ENCODE peak calls at places on chromosomes 7 and 10, in ten cellular contexts. One of them, this sample, is unnamed.

GRCh38 chr10:48231178-48231577 is 43.3 kb downstream of the FRMPD2 start:
- DNase-seq in pancreas: no peak
- DNase-seq in mammary epithelial cell: peak; percentile 25
- DNase-seq in neural progenitor cell: no peak
- DNase-seq in small intestine: no peak
- DNase-seq in K562: no peak
- DNase-seq in ascending aorta: no peak
- DNase-seq in fibroblast of lung: no peak
- DNase-seq in body of pancreas: no peak
- DNase-seq in CD4-positive, CD25-positive, alpha-beta regulatory T cell: no peak
- DNase-seq in this sample: no peak

GRCh38 chr10:30359373-30360206 is 10.5 kb upstream of the MTPAP start:
- DNase-seq in pancreas: no peak
- DNase-seq in mammary epithelial cell: peak; percentile 68
- DNase-seq in neural progenitor cell: peak; percentile 79
- DNase-seq in small intestine: peak; percentile 80
- DNase-seq in K562: peak; percentile 65
- DNase-seq in ascending aorta: peak; percentile 71
- DNase-seq in fibroblast of lung: peak; percentile 31
- DNase-seq in body of pancreas: peak; percentile 80
- DNase-seq in CD4-positive, CD25-positive, alpha-beta regulatory T cell: peak; percentile 18
- DNase-seq in this sample: peak; percentile 35

GRCh38 chr7:133070562-133070961 is 11.3 kb downstream of the CHCHD3 start:
- DNase-seq in pancreas: no peak
- DNase-seq in mammary epithelial cell: peak; percentile 4
- DNase-seq in neural progenitor cell: peak; percentile 11
- DNase-seq in small intestine: no peak
- DNase-seq in K562: no peak
- DNase-seq in ascending aorta: no peak
- DNase-seq in fibroblast of lung: peak; percentile 13
- DNase-seq in body of pancreas: no peak
- DNase-seq in CD4-positive, CD25-positive, alpha-beta regulatory T cell: no peak
- DNase-seq in this sample: no peak

GRCh38 chr7:123876557-123877256 is 31.7 kb downstream of the HYAL4 start:
- DNase-seq in pancreas: no peak
- DNase-seq in mammary epithelial cell: no peak
- DNase-seq in neural progenitor cell: no peak
- DNase-seq in small intestine: no peak
- DNase-seq in K562: no peak
- DNase-seq in ascending aorta: no peak
- DNase-seq in fibroblast of lung: no peak
- DNase-seq in body of pancreas: no peak
- DNase-seq in CD4-positive, CD25-positive, alpha-beta regulatory T cell: no peak
- DNase-seq in this sample: no peak

GRCh38 chr7:148050492-148051158 is 539.9 kb upstream of the C7orf33 start:
- DNase-seq in pancreas: no peak
- DNase-seq in mammary epithelial cell: no peak
- DNase-seq in neural progenitor cell: no peak
- DNase-seq in small intestine: no peak
- DNase-seq in K562: no peak
- DNase-seq in ascending aorta: no peak
- DNase-seq in fibroblast of lung: no peak
- DNase-seq in body of pancreas: no peak
- DNase-seq in CD4-positive, CD25-positive, alpha-beta regulatory T cell: no peak
- DNase-seq in this sample: no peak

GRCh38 chr10:115944538-115944937 is 328.5 kb downstream of the GFRA1 start:
- DNase-seq in pancreas: no peak
- DNase-seq in mammary epithelial cell: no peak
- DNase-seq in neural progenitor cell: no peak
- DNase-seq in small intestine: no peak
- DNase-seq in K562: no peak
- DNase-seq in ascending aorta: no peak
- DNase-seq in fibroblast of lung: no peak
- DNase-seq in body of pancreas: no peak
- DNase-seq in CD4-positive, CD25-positive, alpha-beta regulatory T cell: no peak
- DNase-seq in this sample: no peak

GRCh38 chr10:125333769-125334168 is 173.4 kb upstream of the CTBP2 start:
- DNase-seq in pancreas: no peak
- DNase-seq in mammary epithelial cell: no peak
- DNase-seq in neural progenitor cell: no peak
- DNase-seq in small intestine: no peak
- DNase-seq in K562: no peak
- DNase-seq in ascending aorta: no peak
- DNase-seq in fibroblast of lung: no peak
- DNase-seq in body of pancreas: no peak
- DNase-seq in CD4-positive, CD25-positive, alpha-beta regulatory T cell: no peak
- DNase-seq in this sample: no peak

GRCh38 chr10:21145751-21146445 is 248.8 kb upstream of the NEBL start:
- DNase-seq in pancreas: no peak
- DNase-seq in mammary epithelial cell: no peak
- DNase-seq in neural progenitor cell: peak; percentile 91
- DNase-seq in small intestine: no peak
- DNase-seq in K562: no peak
- DNase-seq in ascending aorta: no peak
- DNase-seq in fibroblast of lung: no peak
- DNase-seq in body of pancreas: no peak
- DNase-seq in CD4-positive, CD25-positive, alpha-beta regulatory T cell: no peak
- DNase-seq in this sample: no peak

GRCh38 chr7:133053321-133053891 is 28.5 kb downstream of the CHCHD3 start:
- DNase-seq in pancreas: no peak
- DNase-seq in mammary epithelial cell: peak; percentile 94
- DNase-seq in neural progenitor cell: no peak
- DNase-seq in small intestine: no peak
- DNase-seq in K562: no peak
- DNase-seq in ascending aorta: peak; percentile 83
- DNase-seq in fibroblast of lung: peak; percentile 99
- DNase-seq in body of pancreas: no peak
- DNase-seq in CD4-positive, CD25-positive, alpha-beta regulatory T cell: no peak
- DNase-seq in this sample: peak; percentile 65

GRCh38 chr10:132237871-132238270 is 51.1 kb downstream of the DPYSL4 start:
- DNase-seq in pancreas: peak; percentile 43
- DNase-seq in mammary epithelial cell: no peak
- DNase-seq in neural progenitor cell: peak; percentile 77
- DNase-seq in small intestine: no peak
- DNase-seq in K562: no peak
- DNase-seq in ascending aorta: no peak
- DNase-seq in fibroblast of lung: no peak
- DNase-seq in body of pancreas: no peak
- DNase-seq in CD4-positive, CD25-positive, alpha-beta regulatory T cell: no peak
- DNase-seq in this sample: no peak

GRCh38 chr10:60375293-60376004 is 14.2 kb downstream of the ANK3 start:
- DNase-seq in pancreas: no peak
- DNase-seq in mammary epithelial cell: no peak
- DNase-seq in neural progenitor cell: no peak
- DNase-seq in small intestine: no peak
- DNase-seq in K562: no peak
- DNase-seq in ascending aorta: no peak
- DNase-seq in fibroblast of lung: no peak
- DNase-seq in body of pancreas: no peak
- DNase-seq in CD4-positive, CD25-positive, alpha-beta regulatory T cell: no peak
- DNase-seq in this sample: no peak

GRCh38 chr10:96374639-96374984 is 15.8 kb upstream of the OPALIN start:
- DNase-seq in pancreas: no peak
- DNase-seq in mammary epithelial cell: no peak
- DNase-seq in neural progenitor cell: peak; percentile 59
- DNase-seq in small intestine: no peak
- DNase-seq in K562: peak; percentile 16
- DNase-seq in ascending aorta: no peak
- DNase-seq in fibroblast of lung: no peak
- DNase-seq in body of pancreas: no peak
- DNase-seq in CD4-positive, CD25-positive, alpha-beta regulatory T cell: no peak
- DNase-seq in this sample: no peak
- H3K4me3 ChIP-seq in pancreas: peak overlapping the region; percentile 37
- H3K4me3 ChIP-seq in mammary epithelial cell: no peak overlapping the region
- H3K4me3 ChIP-seq in neural progenitor cell: peak overlapping the region; percentile 49
- H3K4me3 ChIP-seq in small intestine: no peak overlapping the region
- H3K4me3 ChIP-seq in K562: peak overlapping the region; percentile 16
- H3K4me3 ChIP-seq in ascending aorta: peak overlapping the region; percentile 45
- H3K4me3 ChIP-seq in fibroblast of lung: no peak overlapping the region
- H3K4me3 ChIP-seq in body of pancreas: no peak overlapping the region
- H3K4me3 ChIP-seq in CD4-positive, CD25-positive, alpha-beta regulatory T cell: no peak overlapping the region
- H3K4me3 ChIP-seq in this sample: peak overlapping the region; percentile 50

GRCh38 chr10:42755591-42756093 is 27.0 kb upstream of the BMS1 start:
- DNase-seq in pancreas: no peak
- DNase-seq in mammary epithelial cell: no peak
- DNase-seq in neural progenitor cell: no peak
- DNase-seq in small intestine: no peak
- DNase-seq in K562: peak; percentile 27
- DNase-seq in ascending aorta: no peak
- DNase-seq in fibroblast of lung: no peak
- DNase-seq in body of pancreas: no peak
- DNase-seq in CD4-positive, CD25-positive, alpha-beta regulatory T cell: no peak
- DNase-seq in this sample: no peak

GRCh38 chr10:42755028-42755451 is 27.6 kb upstream of the BMS1 start:
- DNase-seq in pancreas: peak; percentile 83
- DNase-seq in mammary epithelial cell: no peak
- DNase-seq in neural progenitor cell: peak; percentile 42
- DNase-seq in small intestine: no peak
- DNase-seq in K562: no peak
- DNase-seq in ascending aorta: no peak
- DNase-seq in fibroblast of lung: no peak
- DNase-seq in body of pancreas: no peak
- DNase-seq in CD4-positive, CD25-positive, alpha-beta regulatory T cell: peak; percentile 0
- DNase-seq in this sample: no peak

GRCh38 chr10:42753507-42754154 is 29.0 kb upstream of the BMS1 start:
- DNase-seq in pancreas: peak; percentile 74
- DNase-seq in mammary epithelial cell: peak; percentile 14
- DNase-seq in neural progenitor cell: peak; percentile 38
- DNase-seq in small intestine: no peak
- DNase-seq in K562: peak; percentile 30
- DNase-seq in ascending aorta: no peak
- DNase-seq in fibroblast of lung: no peak
- DNase-seq in body of pancreas: no peak
- DNase-seq in CD4-positive, CD25-positive, alpha-beta regulatory T cell: no peak
- DNase-seq in this sample: no peak

GRCh38 chr10:42754155-42755027 is 28.2 kb upstream of the BMS1 start:
- DNase-seq in pancreas: peak; percentile 83
- DNase-seq in mammary epithelial cell: no peak
- DNase-seq in neural progenitor cell: peak; percentile 59
- DNase-seq in small intestine: no peak
- DNase-seq in K562: peak; percentile 43
- DNase-seq in ascending aorta: no peak
- DNase-seq in fibroblast of lung: peak; percentile 10
- DNase-seq in body of pancreas: peak; percentile 43
- DNase-seq in CD4-positive, CD25-positive, alpha-beta regulatory T cell: peak; percentile 22
- DNase-seq in this sample: no peak

DNA sequence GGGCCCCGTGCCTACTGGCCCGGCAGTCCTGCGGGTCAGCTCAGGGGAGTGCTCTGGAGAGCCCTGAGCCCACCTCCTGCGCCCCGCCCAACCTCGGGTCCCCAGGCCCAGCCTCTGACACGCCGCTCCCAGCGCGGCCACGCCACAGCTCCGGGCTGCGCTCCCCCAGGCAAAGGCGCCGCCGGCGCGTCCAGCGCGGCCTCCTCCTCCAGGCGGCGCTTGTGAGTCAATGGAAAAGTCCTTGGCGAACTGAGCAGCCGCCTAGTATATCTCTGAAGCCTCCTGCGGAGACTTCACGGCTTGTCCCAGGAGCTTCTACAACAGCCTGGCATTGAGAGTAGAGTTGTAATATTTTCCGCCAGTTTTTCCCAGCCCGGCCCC is 29.5 kb upstream of the BMS1 start:
- DNase-seq in pancreas: peak; percentile 91
- DNase-seq in mammary epithelial cell: peak; percentile 64
- DNase-seq in neural progenitor cell: peak; percentile 86
- DNase-seq in small intestine: peak; percentile 74
- DNase-seq in K562: peak; percentile 50
- DNase-seq in ascending aorta: peak; percentile 85
- DNase-seq in fibroblast of lung: peak; percentile 46
- DNase-seq in body of pancreas: peak; percentile 88
- DNase-seq in CD4-positive, CD25-positive, alpha-beta regulatory T cell: peak; percentile 52
- DNase-seq in this sample: peak; percentile 84
- H3K27me3 ChIP-seq in pancreas: no peaks in the 10 kb centered on the region
- H3K27me3 ChIP-seq in mammary epithelial cell: peaks cover 18% of the 10 kb centered on the region
- H3K27me3 ChIP-seq in neural progenitor cell: peaks cover 78% of the 10 kb centered on the region
- H3K27me3 ChIP-seq in small intestine: no peaks in the 10 kb centered on the region
- H3K27me3 ChIP-seq in K562: peaks cover 26% of the 10 kb centered on the region
- H3K27me3 ChIP-seq in ascending aorta: no peaks in the 10 kb centered on the region
- H3K27me3 ChIP-seq in fibroblast of lung: peaks cover 20% of the 10 kb centered on the region
- H3K27me3 ChIP-seq in body of pancreas: no peaks in the 10 kb centered on the region
- H3K27me3 ChIP-seq in CD4-positive, CD25-positive, alpha-beta regulatory T cell: peaks cover 19% of the 10 kb centered on the region
- H3K27me3 ChIP-seq in this sample: peaks cover 58% of the 10 kb centered on the region

GRCh38 chr10:130141460-130141859 is 5.3 kb downstream of the GLRX3 start:
- DNase-seq in pancreas: no peak
- DNase-seq in mammary epithelial cell: no peak
- DNase-seq in neural progenitor cell: no peak
- DNase-seq in small intestine: no peak
- DNase-seq in K562: no peak
- DNase-seq in ascending aorta: no peak
- DNase-seq in fibroblast of lung: peak; percentile 54
- DNase-seq in body of pancreas: no peak
- DNase-seq in CD4-positive, CD25-positive, alpha-beta regulatory T cell: no peak
- DNase-seq in this sample: no peak

GRCh38 chr10:130141878-130142277 is 5.7 kb downstream of the GLRX3 start:
- DNase-seq in pancreas: no peak
- DNase-seq in mammary epithelial cell: no peak
- DNase-seq in neural progenitor cell: no peak
- DNase-seq in small intestine: no peak
- DNase-seq in K562: no peak
- DNase-seq in ascending aorta: no peak
- DNase-seq in fibroblast of lung: no peak
- DNase-seq in body of pancreas: no peak
- DNase-seq in CD4-positive, CD25-positive, alpha-beta regulatory T cell: no peak
- DNase-seq in this sample: no peak

GRCh38 chr10:130141038-130141437 is 4.8 kb downstream of the GLRX3 start:
- DNase-seq in pancreas: no peak
- DNase-seq in mammary epithelial cell: no peak
- DNase-seq in neural progenitor cell: no peak
- DNase-seq in small intestine: no peak
- DNase-seq in K562: no peak
- DNase-seq in ascending aorta: no peak
- DNase-seq in fibroblast of lung: no peak
- DNase-seq in body of pancreas: no peak
- DNase-seq in CD4-positive, CD25-positive, alpha-beta regulatory T cell: no peak
- DNase-seq in this sample: no peak

GRCh38 chr10:130138479-130138866 is 2.3 kb downstream of the GLRX3 start:
- DNase-seq in pancreas: no peak
- DNase-seq in mammary epithelial cell: peak; percentile 96
- DNase-seq in neural progenitor cell: no peak
- DNase-seq in small intestine: peak; percentile 55
- DNase-seq in K562: peak; percentile 25
- DNase-seq in ascending aorta: no peak
- DNase-seq in fibroblast of lung: peak; percentile 66
- DNase-seq in body of pancreas: no peak
- DNase-seq in CD4-positive, CD25-positive, alpha-beta regulatory T cell: no peak
- DNase-seq in this sample: no peak

GRCh38 chr10:130140425-130140824 is 4.2 kb downstream of the GLRX3 start:
- DNase-seq in pancreas: no peak
- DNase-seq in mammary epithelial cell: no peak
- DNase-seq in neural progenitor cell: no peak
- DNase-seq in small intestine: no peak
- DNase-seq in K562: no peak
- DNase-seq in ascending aorta: no peak
- DNase-seq in fibroblast of lung: no peak
- DNase-seq in body of pancreas: no peak
- DNase-seq in CD4-positive, CD25-positive, alpha-beta regulatory T cell: no peak
- DNase-seq in this sample: no peak
- H3K4me1 ChIP-seq in pancreas: peaks cover 12% of the 10 kb centered on the region
- H3K4me1 ChIP-seq in mammary epithelial cell: peaks cover 28% of the 10 kb centered on the region
- H3K4me1 ChIP-seq in neural progenitor cell: peaks cover 9% of the 10 kb centered on the region
- H3K4me1 ChIP-seq in small intestine: peaks cover 2% of the 10 kb centered on the region
- H3K4me1 ChIP-seq in K562: peaks cover 16% of the 10 kb centered on the region
- H3K4me1 ChIP-seq in ascending aorta: peaks cover 34% of the 10 kb centered on the region
- H3K4me1 ChIP-seq in fibroblast of lung: peaks cover 6% of the 10 kb centered on the region
- H3K4me1 ChIP-seq in body of pancreas: peaks cover 57% of the 10 kb centered on the region
- H3K4me1 ChIP-seq in CD4-positive, CD25-positive, alpha-beta regulatory T cell: peaks cover 62% of the 10 kb centered on the region
- H3K4me1 ChIP-seq in this sample: peaks cover 19% of the 10 kb centered on the region

GRCh38 chr7:100079024-100079560 is 2.4 kb downstream of the ZNF3 start:
- DNase-seq in pancreas: no peak
- DNase-seq in mammary epithelial cell: no peak
- DNase-seq in neural progenitor cell: no peak
- DNase-seq in small intestine: peak; percentile 98
- DNase-seq in K562: no peak
- DNase-seq in ascending aorta: no peak
- DNase-seq in fibroblast of lung: no peak
- DNase-seq in body of pancreas: no peak
- DNase-seq in CD4-positive, CD25-positive, alpha-beta regulatory T cell: no peak
- DNase-seq in this sample: no peak
- H3K4me3 ChIP-seq in pancreas: no peak overlapping the region
- H3K4me3 ChIP-seq in mammary epithelial cell: no peak overlapping the region
- H3K4me3 ChIP-seq in neural progenitor cell: no peak overlapping the region
- H3K4me3 ChIP-seq in small intestine: peak overlapping the region; percentile 27
- H3K4me3 ChIP-seq in K562: no peak overlapping the region
- H3K4me3 ChIP-seq in ascending aorta: no peak overlapping the region
- H3K4me3 ChIP-seq in fibroblast of lung: no peak overlapping the region
- H3K4me3 ChIP-seq in body of pancreas: no peak overlapping the region
- H3K4me3 ChIP-seq in CD4-positive, CD25-positive, alpha-beta regulatory T cell: no peak overlapping the region
- H3K4me3 ChIP-seq in this sample: no peak overlapping the region

This sample was measured in tibial artery.